ENCODE peak calls at places on chromosomes 12 and 14, in six cellular contexts. K is fibroblast of the aortic adventitia, A is AG04450, Z is heart left ventricle, Y is lower leg skin, J is NB4. D is an unnamed sample.

GRCh38 chr14:22283000-22283399 is 306.0 kb downstream of the DAD1 start:
- DNase-seq in K (no peak), A (no peak), Z (no peak), Y (no peak), J (peak), D (no peak)

GRCh38 chr14:31400031-31400638 is 20.2 kb downstream of the HEATR5A start:
- DNase-seq in K (no peak), A (no peak), Z (no peak), Y (no peak), J (no peak), D (no peak)

GRCh38 chr12:7369274-7369729 is 65.4 kb downstream of the ACSM4 start:
- DNase-seq in K (no peak), A (no peak), Z (peak), Y (peak), J (peak), D (no peak)

GRCh38 chr12:90199008-90199407 is 490.4 kb upstream of the ATP2B1 start:
- DNase-seq in K (peak), A (no peak), Z (no peak), Y (no peak), J (no peak), D (no peak)

GRCh38 chr12:49022558-49023178 is 4.1 kb upstream of the PRKAG1 start:
- DNase-seq in K (no peak), A (no peak), Z (peak), Y (no peak), J (no peak), D (no peak)

GRCh38 chr14:38074754-38075153 is 132.9 kb upstream of the SSTR1 start:
- DNase-seq in K (no peak), A (no peak), Z (no peak), Y (no peak), J (no peak), D (no peak)

GRCh38 chr14:105382343-105383082 is 15.8 kb upstream of the TEX22 start:
- DNase-seq in K (no peak), A (no peak), Z (peak), Y (no peak), J (no peak), D (peak)

GRCh38 chr12:50563434-50563787 is 58.6 kb downstream of the DIP2B start:
- DNase-seq in K (no peak), A (no peak), Z (no peak), Y (no peak), J (no peak), D (no peak)

GRCh38 chr12:89707992-89708792 is 446 bp downstream of the ATP2B1 start:
- DNase-seq in K (no peak), A (no peak), Z (peak), Y (peak), J (peak), D (peak)

GRCh38 chr14:94560782-94561655 is at the start of gene SERPINA4:
- DNase-seq in K (no peak), A (no peak), Z (no peak), Y (no peak), J (no peak), D (no peak)

GRCh38 chr12:25958254-25959068 is at the start of gene RASSF8:
- DNase-seq in K (peak), A (peak), Z (peak), Y (peak), J (peak), D (peak)

GRCh38 chr12:131940121-131940520 is 9.6 kb upstream of the EP400 start:
- DNase-seq in K (no peak), A (no peak), Z (no peak), Y (peak), J (no peak), D (no peak)

GRCh38 chr12:122182887-122183587 is at the start of gene LRRC43:
- DNase-seq in K (no peak), A (no peak), Z (peak), Y (no peak), J (peak), D (peak)

GRCh38 chr14:37584211-37585100 is 10.6 kb downstream of the FOXA1 start:
- DNase-seq in K (no peak), A (no peak), Z (no peak), Y (no peak), J (no peak), D (peak)

GRCh38 chr12:124466200-124467128 is 100.9 kb downstream of the NCOR2 start:
- DNase-seq in K (no peak), A (no peak), Z (peak), Y (no peak), J (peak), D (peak)

GRCh38 chr14:70779667-70780066 is 29.6 kb downstream of the MAP3K9 start:
- DNase-seq in K (no peak), A (no peak), Z (peak), Y (no peak), J (no peak), D (no peak)

GRCh38 chr12:74647241-74647640 is 109.6 kb downstream of the ATXN7L3B start:
- DNase-seq in K (no peak), A (no peak), Z (no peak), Y (no peak), J (no peak), D (no peak)
- TF ChIP-seq CTCF in K (no peak), A (no peak), Z (no peak), Y (no peak), J (no peak), D (no peak)

DNA sequence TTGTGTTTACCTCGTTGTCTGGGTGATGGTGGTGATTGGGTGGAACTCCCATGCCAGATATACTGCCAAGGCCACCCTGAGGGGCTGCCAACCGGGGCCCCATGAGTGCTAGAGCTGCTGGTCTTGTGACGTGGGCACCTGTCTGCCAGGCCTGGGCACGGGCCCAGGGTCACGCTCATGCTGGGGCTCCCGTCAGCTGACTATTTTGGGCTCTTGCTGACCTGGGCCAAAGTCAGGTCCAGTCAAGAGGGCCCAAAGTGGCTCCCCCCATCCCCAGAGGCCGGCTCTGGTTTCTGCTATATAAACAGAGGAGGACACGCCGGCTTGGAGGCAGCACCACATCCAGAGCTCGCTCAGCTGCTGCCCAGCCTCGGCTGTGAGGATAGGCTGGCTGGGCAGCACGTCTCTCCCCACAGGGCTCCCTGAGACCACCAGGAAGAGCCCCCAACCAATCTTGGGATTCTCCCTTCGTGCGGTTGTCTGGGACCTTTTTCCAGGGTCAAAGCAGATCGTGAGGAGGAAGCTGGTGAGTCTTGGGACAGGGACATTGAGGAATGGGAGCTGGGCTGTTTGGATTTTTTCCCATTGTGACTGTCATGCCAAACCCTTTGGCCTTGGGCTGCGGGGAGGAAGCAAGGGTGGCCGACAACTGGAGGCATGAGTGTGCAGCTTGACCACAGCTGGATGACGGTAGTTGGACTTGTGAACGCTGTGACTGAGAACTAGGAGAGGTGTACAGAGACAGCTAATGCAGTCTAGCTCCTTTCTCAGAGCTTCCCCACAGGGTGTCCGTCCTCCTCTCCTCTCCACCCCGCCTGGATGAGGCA is 7.6 kb upstream of the NR4A1 start:
- DNase-seq in K (peak), A (no peak), Z (peak), Y (no peak), J (no peak), D (no peak)
- H3K4me3 ChIP-seq in K (no peak), A (no peak), Z (peak), Y (no peak), J (no peak), D (no peak)

GRCh38 chr12:56836800-56837663 is 73.9 kb downstream of the HSD17B6 start:
- DNase-seq in K (peak), A (peak), Z (no peak), Y (no peak), J (peak), D (no peak)

GRCh38 chr12:56838602-56839488 is 75.7 kb downstream of the HSD17B6 start:
- DNase-seq in K (peak), A (no peak), Z (no peak), Y (no peak), J (no peak), D (no peak)

GRCh38 chr12:56836317-56836716 is 73.2 kb downstream of the HSD17B6 start:
- DNase-seq in K (peak), A (no peak), Z (peak), Y (no peak), J (peak), D (no peak)

GRCh38 chr12:56840922-56841321 is 77.8 kb downstream of the HSD17B6 start:
- DNase-seq in K (no peak), A (no peak), Z (no peak), Y (no peak), J (no peak), D (no peak)

GRCh38 chr12:56839489-56840442 is 76.6 kb downstream of the HSD17B6 start:
- DNase-seq in K (peak), A (no peak), Z (peak), Y (peak), J (peak), D (peak)
- TF ChIP-seq CTCF in K (peak), A (peak), Z (peak), Y (no peak), J (peak), D (no peak)

DNA sequence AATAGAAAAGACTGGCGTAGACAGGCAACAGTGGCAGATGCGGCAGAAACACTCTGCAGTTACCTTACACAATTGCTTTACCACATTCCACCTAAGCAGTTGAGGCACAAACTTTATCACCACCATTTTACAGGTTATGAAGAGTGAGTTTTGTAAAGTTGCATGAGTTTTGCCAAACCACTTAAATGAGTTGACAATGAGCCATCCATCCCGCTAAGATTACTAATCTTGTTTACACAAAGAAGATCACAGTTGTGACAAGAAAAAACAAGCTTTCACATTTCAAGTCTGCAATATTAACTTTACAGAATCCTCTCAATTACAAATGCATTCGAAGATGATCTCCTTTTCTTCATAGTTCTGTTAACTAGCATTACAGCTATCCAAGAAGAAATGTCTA is 1.8 kb downstream of the TMCC3 start:
- DNase-seq in K (no peak), A (no peak), Z (no peak), Y (no peak), J (no peak), D (no peak)
- H3K4me3 ChIP-seq in K (no peak), A (no peak), Z (no peak), Y (no peak), J (no peak), D (no peak)

GRCh38 chr12:5072326-5072725 is 28.6 kb downstream of the KCNA5 start:
- DNase-seq in K (no peak), A (no peak), Z (no peak), Y (no peak), J (no peak), D (no peak)

GRCh38 chr12:5070090-5070489 is 26.4 kb downstream of the KCNA5 start:
- DNase-seq in K (no peak), A (no peak), Z (no peak), Y (no peak), J (no peak), D (no peak)

GRCh38 chr12:5073838-5074237 is 30.2 kb downstream of the KCNA5 start:
- DNase-seq in K (peak), A (no peak), Z (no peak), Y (no peak), J (peak), D (no peak)

GRCh38 chr12:5071496-5071895 is 27.8 kb downstream of the KCNA5 start:
- DNase-seq in K (no peak), A (no peak), Z (no peak), Y (no peak), J (no peak), D (no peak)

DNA sequence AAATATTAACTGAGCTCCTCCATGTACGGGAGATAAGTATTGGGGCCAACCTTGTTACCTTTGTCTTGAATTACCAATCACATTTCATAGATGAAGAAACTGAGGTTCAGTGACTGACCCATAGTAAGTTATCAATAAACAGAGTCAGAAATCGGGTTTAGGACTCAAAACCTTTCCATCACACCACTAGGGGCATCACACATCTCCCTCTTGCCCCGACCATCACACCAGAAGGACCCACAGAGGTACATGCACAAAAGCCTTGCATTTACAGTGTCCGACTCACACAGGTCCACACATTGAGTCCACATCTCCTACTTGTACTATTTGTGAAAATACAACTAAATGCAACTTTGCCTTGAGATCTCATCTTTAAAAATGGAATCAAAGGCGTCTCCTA is 29.4 kb downstream of the KCNA5 start:
- DNase-seq in K (no peak), A (no peak), Z (no peak), Y (no peak), J (no peak), D (no peak)
- TF ChIP-seq CTCF in K (no peak), A (no peak), Z (no peak), Y (no peak), J (no peak), D (no peak)